ENCODE peak calls at places on chromosome 3, in six cellular contexts. One of them, this sample, is unnamed.

GRCh38 chr3:73070675-73071575 is 9.5 kb downstream of the EBLN2 start:
- DNase-seq in left cardiac atrium: no peak
- DNase-seq in activated T-helper 1 cell treated with anti-CD3 and anti-CD28 coated beads, Interleukin-12 subunit alpha, Interleukin-12 subunit beta, Interleukin-2, Interleukin-4 antibody, amounts not matched to agents 30 ng/mL and 10 ng/mL and 1 ng/mL, durations not matched to agents 14 hours and 24 hours and 36 hours: no peak
- DNase-seq in stimulated activated CD4-positive, alpha-beta T cell treated with anti-CD3 and anti-CD28 coated beads, Interleukin-4, amount 100 ng/mL, for 48 hours: no peak
- DNase-seq in AG09319: peak
- DNase-seq in hippocampal formation: no peak
- DNase-seq in this sample: no peak

GRCh38 chr3:190239325-190239724 is 82.9 kb downstream of the CLDN1 start:
- DNase-seq in left cardiac atrium: no peak
- DNase-seq in activated T-helper 1 cell treated with anti-CD3 and anti-CD28 coated beads, Interleukin-12 subunit alpha, Interleukin-12 subunit beta, Interleukin-2, Interleukin-4 antibody, amounts not matched to agents 30 ng/mL and 10 ng/mL and 1 ng/mL, durations not matched to agents 14 hours and 24 hours and 36 hours: no peak
- DNase-seq in stimulated activated CD4-positive, alpha-beta T cell treated with anti-CD3 and anti-CD28 coated beads, Interleukin-4, amount 100 ng/mL, for 48 hours: no peak
- DNase-seq in AG09319: no peak
- DNase-seq in hippocampal formation: no peak
- DNase-seq in this sample: no peak

GRCh38 chr3:58005662-58006061 is 2.6 kb upstream of the FLNB start:
- DNase-seq in left cardiac atrium: no peak
- DNase-seq in activated T-helper 1 cell treated with anti-CD3 and anti-CD28 coated beads, Interleukin-12 subunit alpha, Interleukin-12 subunit beta, Interleukin-2, Interleukin-4 antibody, amounts not matched to agents 30 ng/mL and 10 ng/mL and 1 ng/mL, durations not matched to agents 14 hours and 24 hours and 36 hours: no peak
- DNase-seq in stimulated activated CD4-positive, alpha-beta T cell treated with anti-CD3 and anti-CD28 coated beads, Interleukin-4, amount 100 ng/mL, for 48 hours: no peak
- DNase-seq in AG09319: no peak
- DNase-seq in hippocampal formation: no peak
- DNase-seq in this sample: no peak

GRCh38 chr3:187193181-187193580 is 4.1 kb upstream of the RTP1 start:
- DNase-seq in left cardiac atrium: no peak
- DNase-seq in activated T-helper 1 cell treated with anti-CD3 and anti-CD28 coated beads, Interleukin-12 subunit alpha, Interleukin-12 subunit beta, Interleukin-2, Interleukin-4 antibody, amounts not matched to agents 30 ng/mL and 10 ng/mL and 1 ng/mL, durations not matched to agents 14 hours and 24 hours and 36 hours: no peak
- DNase-seq in stimulated activated CD4-positive, alpha-beta T cell treated with anti-CD3 and anti-CD28 coated beads, Interleukin-4, amount 100 ng/mL, for 48 hours: no peak
- DNase-seq in AG09319: no peak
- DNase-seq in hippocampal formation: no peak
- DNase-seq in this sample: no peak

GRCh38 chr3:39810647-39811161 is 1.3 kb downstream of the MYRIP start:
- DNase-seq in left cardiac atrium: no peak
- DNase-seq in activated T-helper 1 cell treated with anti-CD3 and anti-CD28 coated beads, Interleukin-12 subunit alpha, Interleukin-12 subunit beta, Interleukin-2, Interleukin-4 antibody, amounts not matched to agents 30 ng/mL and 10 ng/mL and 1 ng/mL, durations not matched to agents 14 hours and 24 hours and 36 hours: no peak
- DNase-seq in stimulated activated CD4-positive, alpha-beta T cell treated with anti-CD3 and anti-CD28 coated beads, Interleukin-4, amount 100 ng/mL, for 48 hours: no peak
- DNase-seq in AG09319: no peak
- DNase-seq in hippocampal formation: no peak
- DNase-seq in this sample: no peak

GRCh38 chr3:197028711-197029510 is 706 bp downstream of the MELTF start:
- DNase-seq in left cardiac atrium: no peak
- DNase-seq in activated T-helper 1 cell treated with anti-CD3 and anti-CD28 coated beads, Interleukin-12 subunit alpha, Interleukin-12 subunit beta, Interleukin-2, Interleukin-4 antibody, amounts not matched to agents 30 ng/mL and 10 ng/mL and 1 ng/mL, durations not matched to agents 14 hours and 24 hours and 36 hours: no peak
- DNase-seq in stimulated activated CD4-positive, alpha-beta T cell treated with anti-CD3 and anti-CD28 coated beads, Interleukin-4, amount 100 ng/mL, for 48 hours: no peak
- DNase-seq in AG09319: no peak
- DNase-seq in hippocampal formation: no peak
- DNase-seq in this sample: no peak

GRCh38 chr3:189363856-189364255 is 192.1 kb downstream of the TPRG1 start:
- DNase-seq in left cardiac atrium: no peak
- DNase-seq in activated T-helper 1 cell treated with anti-CD3 and anti-CD28 coated beads, Interleukin-12 subunit alpha, Interleukin-12 subunit beta, Interleukin-2, Interleukin-4 antibody, amounts not matched to agents 30 ng/mL and 10 ng/mL and 1 ng/mL, durations not matched to agents 14 hours and 24 hours and 36 hours: no peak
- DNase-seq in stimulated activated CD4-positive, alpha-beta T cell treated with anti-CD3 and anti-CD28 coated beads, Interleukin-4, amount 100 ng/mL, for 48 hours: no peak
- DNase-seq in AG09319: no peak
- DNase-seq in hippocampal formation: no peak
- DNase-seq in this sample: no peak

GRCh38 chr3:73765878-73766564 is 141.3 kb upstream of the PDZRN3 start:
- DNase-seq in left cardiac atrium: no peak
- DNase-seq in activated T-helper 1 cell treated with anti-CD3 and anti-CD28 coated beads, Interleukin-12 subunit alpha, Interleukin-12 subunit beta, Interleukin-2, Interleukin-4 antibody, amounts not matched to agents 30 ng/mL and 10 ng/mL and 1 ng/mL, durations not matched to agents 14 hours and 24 hours and 36 hours: no peak
- DNase-seq in stimulated activated CD4-positive, alpha-beta T cell treated with anti-CD3 and anti-CD28 coated beads, Interleukin-4, amount 100 ng/mL, for 48 hours: no peak
- DNase-seq in AG09319: peak
- DNase-seq in hippocampal formation: no peak
- DNase-seq in this sample: no peak

GRCh38 chr3:53250453-53250852 is 5.4 kb downstream of the TKT start:
- DNase-seq in left cardiac atrium: no peak
- DNase-seq in activated T-helper 1 cell treated with anti-CD3 and anti-CD28 coated beads, Interleukin-12 subunit alpha, Interleukin-12 subunit beta, Interleukin-2, Interleukin-4 antibody, amounts not matched to agents 30 ng/mL and 10 ng/mL and 1 ng/mL, durations not matched to agents 14 hours and 24 hours and 36 hours: no peak
- DNase-seq in stimulated activated CD4-positive, alpha-beta T cell treated with anti-CD3 and anti-CD28 coated beads, Interleukin-4, amount 100 ng/mL, for 48 hours: no peak
- DNase-seq in AG09319: no peak
- DNase-seq in hippocampal formation: no peak
- DNase-seq in this sample: no peak

GRCh38 chr3:10556312-10556711 is 50.9 kb upstream of the ATP2B2 start:
- DNase-seq in left cardiac atrium: no peak
- DNase-seq in activated T-helper 1 cell treated with anti-CD3 and anti-CD28 coated beads, Interleukin-12 subunit alpha, Interleukin-12 subunit beta, Interleukin-2, Interleukin-4 antibody, amounts not matched to agents 30 ng/mL and 10 ng/mL and 1 ng/mL, durations not matched to agents 14 hours and 24 hours and 36 hours: no peak
- DNase-seq in stimulated activated CD4-positive, alpha-beta T cell treated with anti-CD3 and anti-CD28 coated beads, Interleukin-4, amount 100 ng/mL, for 48 hours: no peak
- DNase-seq in AG09319: no peak
- DNase-seq in hippocampal formation: no peak
- DNase-seq in this sample: no peak

GRCh38 chr3:32865364-32865763 is 47.6 kb downstream of the TRIM71 start:
- DNase-seq in left cardiac atrium: no peak
- DNase-seq in activated T-helper 1 cell treated with anti-CD3 and anti-CD28 coated beads, Interleukin-12 subunit alpha, Interleukin-12 subunit beta, Interleukin-2, Interleukin-4 antibody, amounts not matched to agents 30 ng/mL and 10 ng/mL and 1 ng/mL, durations not matched to agents 14 hours and 24 hours and 36 hours: no peak
- DNase-seq in stimulated activated CD4-positive, alpha-beta T cell treated with anti-CD3 and anti-CD28 coated beads, Interleukin-4, amount 100 ng/mL, for 48 hours: peak
- DNase-seq in AG09319: no peak
- DNase-seq in hippocampal formation: no peak
- DNase-seq in this sample: no peak

GRCh38 chr3:11529281-11529680 is 114.4 kb downstream of the VGLL4 start:
- DNase-seq in left cardiac atrium: no peak
- DNase-seq in activated T-helper 1 cell treated with anti-CD3 and anti-CD28 coated beads, Interleukin-12 subunit alpha, Interleukin-12 subunit beta, Interleukin-2, Interleukin-4 antibody, amounts not matched to agents 30 ng/mL and 10 ng/mL and 1 ng/mL, durations not matched to agents 14 hours and 24 hours and 36 hours: no peak
- DNase-seq in stimulated activated CD4-positive, alpha-beta T cell treated with anti-CD3 and anti-CD28 coated beads, Interleukin-4, amount 100 ng/mL, for 48 hours: no peak
- DNase-seq in AG09319: no peak
- DNase-seq in hippocampal formation: no peak
- DNase-seq in this sample: no peak

GRCh38 chr3:65549626-65549959 is 489.1 kb downstream of the MAGI1 start:
- DNase-seq in left cardiac atrium: no peak
- DNase-seq in activated T-helper 1 cell treated with anti-CD3 and anti-CD28 coated beads, Interleukin-12 subunit alpha, Interleukin-12 subunit beta, Interleukin-2, Interleukin-4 antibody, amounts not matched to agents 30 ng/mL and 10 ng/mL and 1 ng/mL, durations not matched to agents 14 hours and 24 hours and 36 hours: no peak
- DNase-seq in stimulated activated CD4-positive, alpha-beta T cell treated with anti-CD3 and anti-CD28 coated beads, Interleukin-4, amount 100 ng/mL, for 48 hours: no peak
- DNase-seq in AG09319: no peak
- DNase-seq in hippocampal formation: no peak
- DNase-seq in this sample: no peak

GRCh38 chr3:102733811-102734574 is 299.2 kb downstream of the ZPLD1 start:
- DNase-seq in left cardiac atrium: no peak
- DNase-seq in activated T-helper 1 cell treated with anti-CD3 and anti-CD28 coated beads, Interleukin-12 subunit alpha, Interleukin-12 subunit beta, Interleukin-2, Interleukin-4 antibody, amounts not matched to agents 30 ng/mL and 10 ng/mL and 1 ng/mL, durations not matched to agents 14 hours and 24 hours and 36 hours: no peak
- DNase-seq in stimulated activated CD4-positive, alpha-beta T cell treated with anti-CD3 and anti-CD28 coated beads, Interleukin-4, amount 100 ng/mL, for 48 hours: no peak
- DNase-seq in AG09319: no peak
- DNase-seq in hippocampal formation: no peak
- DNase-seq in this sample: no peak

GRCh38 chr3:172713316-172713715 is 2.4 kb upstream of the NCEH1 start:
- DNase-seq in left cardiac atrium: no peak
- DNase-seq in activated T-helper 1 cell treated with anti-CD3 and anti-CD28 coated beads, Interleukin-12 subunit alpha, Interleukin-12 subunit beta, Interleukin-2, Interleukin-4 antibody, amounts not matched to agents 30 ng/mL and 10 ng/mL and 1 ng/mL, durations not matched to agents 14 hours and 24 hours and 36 hours: no peak
- DNase-seq in stimulated activated CD4-positive, alpha-beta T cell treated with anti-CD3 and anti-CD28 coated beads, Interleukin-4, amount 100 ng/mL, for 48 hours: no peak
- DNase-seq in AG09319: no peak
- DNase-seq in hippocampal formation: no peak
- DNase-seq in this sample: no peak

GRCh38 chr3:182618981-182619591 is 174.2 kb upstream of the ATP11B start:
- DNase-seq in left cardiac atrium: no peak
- DNase-seq in activated T-helper 1 cell treated with anti-CD3 and anti-CD28 coated beads, Interleukin-12 subunit alpha, Interleukin-12 subunit beta, Interleukin-2, Interleukin-4 antibody, amounts not matched to agents 30 ng/mL and 10 ng/mL and 1 ng/mL, durations not matched to agents 14 hours and 24 hours and 36 hours: no peak
- DNase-seq in stimulated activated CD4-positive, alpha-beta T cell treated with anti-CD3 and anti-CD28 coated beads, Interleukin-4, amount 100 ng/mL, for 48 hours: no peak
- DNase-seq in AG09319: no peak
- DNase-seq in hippocampal formation: no peak
- DNase-seq in this sample: no peak

GRCh38 chr3:73625124-73625665 is 454 bp upstream of the PDZRN3 start:
- DNase-seq in left cardiac atrium: peak
- DNase-seq in activated T-helper 1 cell treated with anti-CD3 and anti-CD28 coated beads, Interleukin-12 subunit alpha, Interleukin-12 subunit beta, Interleukin-2, Interleukin-4 antibody, amounts not matched to agents 30 ng/mL and 10 ng/mL and 1 ng/mL, durations not matched to agents 14 hours and 24 hours and 36 hours: no peak
- DNase-seq in stimulated activated CD4-positive, alpha-beta T cell treated with anti-CD3 and anti-CD28 coated beads, Interleukin-4, amount 100 ng/mL, for 48 hours: no peak
- DNase-seq in AG09319: no peak
- DNase-seq in hippocampal formation: peak
- DNase-seq in this sample: no peak

GRCh38 chr3:186901135-186901734 is 29.1 kb upstream of the ST6GAL1 start:
- DNase-seq in left cardiac atrium: no peak
- DNase-seq in activated T-helper 1 cell treated with anti-CD3 and anti-CD28 coated beads, Interleukin-12 subunit alpha, Interleukin-12 subunit beta, Interleukin-2, Interleukin-4 antibody, amounts not matched to agents 30 ng/mL and 10 ng/mL and 1 ng/mL, durations not matched to agents 14 hours and 24 hours and 36 hours: no peak
- DNase-seq in stimulated activated CD4-positive, alpha-beta T cell treated with anti-CD3 and anti-CD28 coated beads, Interleukin-4, amount 100 ng/mL, for 48 hours: no peak
- DNase-seq in AG09319: no peak
- DNase-seq in hippocampal formation: no peak
- DNase-seq in this sample: no peak